ENCODE peak calls at places on chromosomes 6 and 20, in four cellular contexts. H, E, D and M are unnamed samples.

GRCh38 chr20:24616258-24617079 is 147.0 kb downstream of the SYNDIG1 start:
- DNase-seq in H (no peak), E (no peak), D (no peak), M (no peak)

GRCh38 chr20:3248167-3248992 is 9.4 kb upstream of the SLC4A11 start:
- DNase-seq in H (no peak), E (no peak), D (no peak), M (no peak)

GRCh38 chr20:49724637-49725606 is 11.2 kb upstream of the B4GALT5 start:
- DNase-seq in H (no peak), E (no peak), D (no peak), M (no peak)

GRCh38 chr6:129050086-129050485 is 167.1 kb downstream of the LAMA2 start:
- DNase-seq in H (no peak), E (no peak), D (no peak), M (no peak)

GRCh38 chr6:127013865-127014264 is 104.6 kb upstream of the RSPO3 start:
- DNase-seq in H (no peak), E (no peak), D (no peak), M (no peak)

GRCh38 chr6:150934380-150934779 is 68.9 kb downstream of the MTHFD1L start:
- DNase-seq in H (no peak), E (no peak), D (no peak), M (no peak)

GRCh38 chr20:50152394-50153152 is 950 bp downstream of the PEDS1 start:
- DNase-seq in H (no peak), E (no peak), D (no peak), M (no peak)

GRCh38 chr6:106056060-106056737 is 29.9 kb upstream of the PRDM1 start:
- DNase-seq in H (no peak), E (no peak), D (no peak), M (no peak)

GRCh38 chr20:50112512-50113419 is at the start of gene UBE2V1:
- DNase-seq in H (peak), E (peak), D (peak), M (peak)

GRCh38 chr6:137880633-137881521 is 13.8 kb downstream of the TNFAIP3 start:
- DNase-seq in H (no peak), E (no peak), D (no peak), M (no peak)

GRCh38 chr6:84976516-84977420 is 212.4 kb upstream of the TBX18 start:
- DNase-seq in H (no peak), E (no peak), D (no peak), M (no peak)

GRCh38 chr20:14790771-14791517 is 453.5 kb upstream of the FLRT3 start:
- DNase-seq in H (no peak), E (no peak), D (no peak), M (no peak)

GRCh38 chr6:6962699-6963098 is 145.1 kb upstream of the RREB1 start:
- DNase-seq in H (no peak), E (no peak), D (no peak), M (no peak)

GRCh38 chr6:2749972-2750600 is 636 bp downstream of the MYLK4 start:
- DNase-seq in H (peak), E (peak), D (peak), M (no peak)

GRCh38 chr6:35128496-35128895 is 12.6 kb downstream of the TCP11 start:
- DNase-seq in H (no peak), E (no peak), D (no peak), M (no peak)

GRCh38 chr6:14316911-14317535 is 199.5 kb downstream of the CD83 start:
- DNase-seq in H (no peak), E (no peak), D (no peak), M (no peak)

GRCh38 chr6:169047345-169047744 is 206.3 kb downstream of the THBS2 start:
- DNase-seq in H (no peak), E (no peak), D (no peak), M (no peak)

GRCh38 chr6:168193816-168194701 is 115.0 kb upstream of the FRMD1 start:
- DNase-seq in H (no peak), E (no peak), D (peak), M (no peak)

GRCh38 chr6:75135447-75135846 is 70.4 kb downstream of the COL12A1 start:
- DNase-seq in H (no peak), E (no peak), D (no peak), M (no peak)

GRCh38 chr20:6882911-6883310 is 115.4 kb downstream of the BMP2 start:
- DNase-seq in H (no peak), E (no peak), D (no peak), M (no peak)

GRCh38 chr20:61744691-61745396 is 320.8 kb downstream of the TAF4 start:
- DNase-seq in H (no peak), E (no peak), D (no peak), M (no peak)